ENCODE peak calls at places on chromosomes 16 and 17, in four cellular contexts. T, A, M and V are unnamed samples.

GRCh38 chr16:53864819-53865491 is 161.0 kb downstream of the FTO start:
- DNase-seq in T (no peak), M (no peak), A (no peak), V (no peak)

GRCh38 chr17:332558-333322 is 19.9 kb downstream of the RPH3AL start:
- DNase-seq in M (no peak), A (no peak), T (peak), V (peak)

GRCh38 chr16:11682655-11683096 is 14.4 kb downstream of the SNN start:
- DNase-seq in T (peak), M (no peak), A (no peak), V (peak)

GRCh38 chr16:22027633-22028032 is 19.7 kb downstream of the MOSMO start:
- DNase-seq in T (no peak), A (no peak), M (no peak), V (peak)

GRCh38 chr17:82065638-82066303 is at the start of gene DUS1L:
- DNase-seq in A (peak), T (no peak), M (peak), V (peak)

GRCh38 chr17:34895388-34895787 is 65.9 kb downstream of the CCT6B start:
- DNase-seq in M (no peak), T (no peak), A (no peak), V (no peak)

GRCh38 chr17:78357177-78357586 is 2.7 kb downstream of the SOCS3 start:
- DNase-seq in T (no peak), M (no peak), A (no peak), V (no peak)

GRCh38 chr17:5785343-5785742 is 201.0 kb upstream of the NLRP1 start:
- DNase-seq in T (peak), A (no peak), M (no peak), V (peak)

GRCh38 chr17:49994085-49995054 is 654 bp downstream of the DLX3 start:
- DNase-seq in T (no peak), M (peak), A (no peak), V (no peak)

GRCh38 chr17:64281962-64282752 is 19.1 kb upstream of the TEX2 start:
- DNase-seq in A (peak), T (peak), M (peak), V (peak)

GRCh38 chr16:23110257-23110899 is 38.9 kb downstream of the USP31 start:
- DNase-seq in T (no peak), A (no peak), M (no peak), V (no peak)

GRCh38 chr17:63649813-63650212 is 27.6 kb downstream of the MAP3K3 start:
- DNase-seq in A (no peak), M (no peak), T (no peak), V (no peak)

GRCh38 chr17:18184143-18185007 is 747 bp downstream of the ALKBH5 start:
- DNase-seq in T (no peak), A (peak), M (peak), V (no peak)

GRCh38 chr16:27638833-27639587 is 89.1 kb downstream of the KATNIP start:
- DNase-seq in M (no peak), T (no peak), A (no peak), V (no peak)

GRCh38 chr16:50271148-50272041 is 5.0 kb downstream of the ADCY7 start:
- DNase-seq in M (peak), A (no peak), T (no peak), V (no peak)

GRCh38 chr17:6070280-6070894 is at the start of gene WSCD1:
- DNase-seq in A (no peak), M (peak), T (no peak), V (no peak)

GRCh38 chr16:67431077-67431804 is at the start of gene HSD11B2:
- DNase-seq in M (peak), T (no peak), A (no peak), V (no peak)